ENCODE peak calls at places on chromosome 13, in six cellular contexts. Y is dorsolateral prefrontal cortex, X is AG04450, T is colonic mucosa, B is fibroblast of pulmonary artery, R is neural crest cell. L is an unnamed sample.

GRCh38 chr13:114143806-114144605 is 11.6 kb upstream of the RASA3 start:
- DNase-seq in Y (peak), X (no peak), T (no peak), B (no peak), R (no peak), L (no peak)

GRCh38 chr13:86201477-86201876 is 402.3 kb upstream of the SLITRK6 start:
- DNase-seq in Y (no peak), X (no peak), T (no peak), B (no peak), R (no peak), L (no peak)

GRCh38 chr13:100513987-100514670 is 74.5 kb downstream of the GGACT start:
- DNase-seq in Y (no peak), X (no peak), T (no peak), B (no peak), R (no peak), L (no peak)

GRCh38 chr13:42981317-42981716 is 10.7 kb downstream of the EPSTI1 start:
- DNase-seq in Y (no peak), X (no peak), T (no peak), B (peak), R (no peak), L (no peak)

GRCh38 chr13:111031531-111031961 is 83.6 kb upstream of the ARHGEF7 start:
- DNase-seq in Y (no peak), X (no peak), T (no peak), B (no peak), R (no peak), L (no peak)

GRCh38 chr13:93977986-93978385 is 501.5 kb downstream of the DCT start:
- DNase-seq in Y (no peak), X (no peak), T (no peak), B (peak), R (no peak), L (no peak)

GRCh38 chr13:30872685-30873443 is 33.2 kb upstream of the MEDAG start:
- DNase-seq in Y (peak), X (peak), T (no peak), B (peak), R (peak), L (no peak)

GRCh38 chr13:71754407-71754974 is 112.5 kb downstream of the DACH1 start:
- DNase-seq in Y (no peak), X (no peak), T (no peak), B (no peak), R (no peak), L (no peak)

GRCh38 chr13:19586904-19587634 is 25.7 kb upstream of the TPTE2 start:
- DNase-seq in Y (no peak), X (no peak), T (peak), B (no peak), R (no peak), L (no peak)

GRCh38 chr13:66759919-66760318 is 470.2 kb downstream of the PCDH9 start:
- DNase-seq in Y (no peak), X (no peak), T (no peak), B (no peak), R (no peak), L (no peak)

GRCh38 chr13:68099616-68100015 is 869.5 kb upstream of the PCDH9 start:
- DNase-seq in Y (no peak), X (peak), T (no peak), B (peak), R (no peak), L (no peak)

GRCh38 chr13:80921556-80921955 is 580.6 kb upstream of the SPRY2 start:
- DNase-seq in Y (no peak), X (no peak), T (no peak), B (peak), R (no peak), L (no peak)

GRCh38 chr13:110841406-110841805 is 73.5 kb downstream of the ANKRD10 start:
- DNase-seq in Y (no peak), X (no peak), T (no peak), B (no peak), R (no peak), L (no peak)

GRCh38 chr13:51797664-51798488 is 6.1 kb downstream of the DHRS12 start:
- DNase-seq in Y (peak), X (no peak), T (peak), B (peak), R (no peak), L (peak)

GRCh38 chr13:89695343-89696257 is 1651.9 kb upstream of the MIR17HG start:
- DNase-seq in Y (no peak), X (peak), T (peak), B (peak), R (peak), L (no peak)

GRCh38 chr13:66200555-66200954 is 1029.6 kb downstream of the PCDH9 start:
- DNase-seq in Y (no peak), X (no peak), T (no peak), B (peak), R (no peak), L (no peak)

GRCh38 chr13:109778102-109778542 is 8.3 kb downstream of the IRS2 start:
- DNase-seq in Y (no peak), X (no peak), T (peak), B (no peak), R (no peak), L (no peak)

GRCh38 chr13:25204843-25205242 is 32.8 kb upstream of the AMER2 start:
- DNase-seq in Y (no peak), X (no peak), T (no peak), B (no peak), R (no peak), L (no peak)

GRCh38 chr13:35916186-35916585 is 215.0 kb downstream of the DCLK1 start:
- DNase-seq in Y (no peak), X (no peak), T (no peak), B (no peak), R (no peak), L (no peak)

GRCh38 chr13:26249551-26249950 is 4.4 kb upstream of the CDK8 start:
- DNase-seq in Y (no peak), X (no peak), T (no peak), B (no peak), R (no peak), L (no peak)

GRCh38 chr13:107866007-107866665 is 349.2 kb downstream of the LIG4 start:
- DNase-seq in Y (peak), X (no peak), T (no peak), B (peak), R (peak), L (peak)

GRCh38 chr13:113216165-113217056 is 7.0 kb downstream of the CUL4A start:
- DNase-seq in Y (no peak), X (no peak), T (peak), B (peak), R (no peak), L (no peak)

GRCh38 chr13:109657395-109657794 is 129.0 kb downstream of the IRS2 start:
- DNase-seq in Y (no peak), X (no peak), T (no peak), B (no peak), R (no peak), L (no peak)

GRCh38 chr13:28471408-28471807 is 23.5 kb downstream of the FLT1 start:
- DNase-seq in Y (no peak), X (no peak), T (no peak), B (no peak), R (no peak), L (no peak)

GRCh38 chr13:63864171-63864902 is 2448.7 kb upstream of the PCDH20 start:
- DNase-seq in Y (no peak), X (no peak), T (no peak), B (peak), R (no peak), L (no peak)

GRCh38 chr13:46489586-46490023 is 63.4 kb upstream of the LRCH1 start:
- DNase-seq in Y (no peak), X (peak), T (no peak), B (peak), R (no peak), L (no peak)

GRCh38 chr13:113364371-113364932 is 522 bp upstream of the GRTP1 start:
- DNase-seq in Y (no peak), X (no peak), T (peak), B (no peak), R (peak), L (no peak)

L was measured in amygdala.